ENCODE peak calls at places on chromosomes 11 and 22, in nine cellular contexts. Y is AG09309, N is transverse colon, G is skeletal muscle cell, D is dorsolateral prefrontal cortex, J is adipocyte, M is tibial nerve, I is fibroblast of mammary gland, E is choroid plexus epithelial cell. Q is an unnamed sample.

GRCh38 chr11:81959341-81959740 is 774.3 kb downstream of the FAM181B start:
- DNase-seq in Y (no peak), N (no peak), G (no peak), D (no peak), J (no peak), M (no peak), I (no peak), E (peak), Q (no peak)

GRCh38 chr11:86489442-86489841 is 114.8 kb downstream of the CCDC81 start:
- DNase-seq in Y (no peak), N (no peak), G (no peak), D (no peak), J (no peak), M (no peak), I (no peak), E (no peak), Q (no peak)

GRCh38 chr11:9604134-9604533 is 30.7 kb downstream of the WEE1 start:
- DNase-seq in Y (no peak), N (no peak), G (no peak), D (no peak), J (no peak), M (no peak), I (no peak), E (peak), Q (no peak)

GRCh38 chr11:102985850-102986249 is 30.3 kb upstream of the MMP13 start:
- DNase-seq in Y (no peak), N (no peak), G (no peak), D (no peak), J (no peak), M (no peak), I (no peak), E (no peak), Q (no peak)

GRCh38 chr22:19756288-19757128 is 4.1 kb upstream of the TBX1 start:
- DNase-seq in Y (no peak), N (peak), G (no peak), D (no peak), J (peak), M (peak), I (no peak), E (peak), Q (peak)

GRCh38 chr22:38203090-38203810 is 1.5 kb downstream of the MAFF start:
- DNase-seq in Y (no peak), N (peak), G (no peak), D (no peak), J (peak), M (no peak), I (no peak), E (peak), Q (peak)

GRCh38 chr11:75029836-75030631 is 41.3 kb downstream of the NEU3 start:
- DNase-seq in Y (no peak), N (no peak), G (no peak), D (no peak), J (no peak), M (no peak), I (peak), E (no peak), Q (peak)

GRCh38 chr11:102974552-102975280 is 19.2 kb upstream of the MMP13 start:
- DNase-seq in Y (no peak), N (no peak), G (no peak), D (no peak), J (peak), M (no peak), I (peak), E (peak), Q (peak)

GRCh38 chr22:30878516-30879365 is 89.8 kb downstream of the MORC2 start:
- DNase-seq in Y (no peak), N (no peak), G (no peak), D (no peak), J (no peak), M (no peak), I (no peak), E (peak), Q (no peak)

GRCh38 chr22:35037089-35037488 is 28.9 kb upstream of the ISX start:
- DNase-seq in Y (no peak), N (no peak), G (no peak), D (no peak), J (peak), M (no peak), I (no peak), E (no peak), Q (no peak)

GRCh38 chr22:20804650-20805049 is 30.7 kb downstream of the SERPIND1 start:
- DNase-seq in Y (no peak), N (no peak), G (no peak), D (no peak), J (no peak), M (no peak), I (no peak), E (no peak), Q (no peak)

GRCh38 chr11:28542556-28542955 is 434.4 kb downstream of the METTL15 start:
- DNase-seq in Y (no peak), N (no peak), G (no peak), D (no peak), J (no peak), M (no peak), I (no peak), E (no peak), Q (no peak)

GRCh38 chr11:63917685-63918523 is 940 bp upstream of the RCOR2 start:
- DNase-seq in Y (no peak), N (peak), G (no peak), D (peak), J (no peak), M (no peak), I (no peak), E (peak), Q (peak)

GRCh38 chr11:58927393-58928081 is 11.8 kb upstream of the GLYATL1 start:
- DNase-seq in Y (no peak), N (peak), G (no peak), D (no peak), J (peak), M (no peak), I (no peak), E (peak), Q (no peak)

GRCh38 chr11:116311141-116311540 is 461.6 kb downstream of the BUD13 start:
- DNase-seq in Y (no peak), N (no peak), G (no peak), D (no peak), J (no peak), M (no peak), I (no peak), E (no peak), Q (no peak)

GRCh38 chr11:34696876-34697275 is 76.0 kb downstream of the EHF start:
- DNase-seq in Y (no peak), N (no peak), G (no peak), D (no peak), J (no peak), M (no peak), I (no peak), E (no peak), Q (no peak)

GRCh38 chr11:90512846-90513245 is 290.0 kb upstream of the CHORDC1 start:
- DNase-seq in Y (no peak), N (no peak), G (no peak), D (no peak), J (no peak), M (no peak), I (no peak), E (no peak), Q (no peak)

GRCh38 chr11:90510839-90511238 is 288.0 kb upstream of the CHORDC1 start:
- DNase-seq in Y (no peak), N (no peak), G (no peak), D (no peak), J (no peak), M (no peak), I (no peak), E (no peak), Q (no peak)
- H3K4me3 ChIP-seq in Y (no peak), N (no peak), G (no peak), D (no peak), J (no peak), M (no peak), I (no peak), E (no peak), Q (no peak)

GRCh38 chr22:48528221-48528915 is 1299.3 kb downstream of the BRD1 start:
- DNase-seq in Y (no peak), N (no peak), G (no peak), D (no peak), J (no peak), M (no peak), I (no peak), E (no peak), Q (no peak)

GRCh38 chr22:48530666-48531065 is 1297.0 kb downstream of the BRD1 start:
- DNase-seq in Y (no peak), N (no peak), G (no peak), D (no peak), J (no peak), M (no peak), I (no peak), E (no peak), Q (no peak)

GRCh38 chr22:48531721-48532435 is 1295.8 kb downstream of the BRD1 start:
- DNase-seq in Y (no peak), N (no peak), G (no peak), D (peak), J (no peak), M (no peak), I (no peak), E (no peak), Q (no peak)

GRCh38 chr22:48532986-48533385 is 1294.7 kb downstream of the BRD1 start:
- DNase-seq in Y (no peak), N (no peak), G (no peak), D (no peak), J (no peak), M (no peak), I (no peak), E (no peak), Q (no peak)

DNA sequence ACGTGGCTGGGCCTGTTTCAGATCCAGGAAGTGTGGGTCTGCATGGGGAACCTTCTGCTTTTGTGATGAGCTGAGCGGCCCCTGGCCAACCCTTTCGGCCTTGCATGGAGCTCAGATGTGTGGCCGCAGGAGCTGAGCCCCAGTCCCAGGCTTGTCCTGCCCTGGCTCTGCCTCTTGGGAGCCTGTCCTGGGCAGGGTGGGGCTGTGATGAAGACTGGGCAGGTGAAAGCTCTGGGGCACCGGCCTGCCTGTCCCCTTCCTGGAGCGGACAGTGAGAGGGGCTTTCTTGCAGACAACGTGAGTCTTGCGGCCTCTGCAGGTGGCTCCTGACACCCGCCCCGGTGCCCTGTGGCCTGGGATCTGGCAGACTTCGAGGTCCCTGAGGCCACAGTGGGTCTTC is 1296.6 kb downstream of the BRD1 start:
- DNase-seq in Y (no peak), N (no peak), G (no peak), D (no peak), J (no peak), M (no peak), I (no peak), E (no peak), Q (no peak)
- H3K4me3 ChIP-seq in Y (no peak), N (no peak), G (no peak), D (no peak), J (no peak), M (no peak), I (no peak), E (no peak), Q (no peak)

GRCh38 chr11:44066732-44067131 is 662 bp downstream of the ACCS start:
- DNase-seq in Y (peak), N (peak), G (peak), D (no peak), J (peak), M (no peak), I (peak), E (peak), Q (no peak)
- H3K4me3 ChIP-seq in Y (peak), N (peak), G (peak), D (peak), J (peak), M (peak), I (peak), E (peak), Q (peak)

DNA sequence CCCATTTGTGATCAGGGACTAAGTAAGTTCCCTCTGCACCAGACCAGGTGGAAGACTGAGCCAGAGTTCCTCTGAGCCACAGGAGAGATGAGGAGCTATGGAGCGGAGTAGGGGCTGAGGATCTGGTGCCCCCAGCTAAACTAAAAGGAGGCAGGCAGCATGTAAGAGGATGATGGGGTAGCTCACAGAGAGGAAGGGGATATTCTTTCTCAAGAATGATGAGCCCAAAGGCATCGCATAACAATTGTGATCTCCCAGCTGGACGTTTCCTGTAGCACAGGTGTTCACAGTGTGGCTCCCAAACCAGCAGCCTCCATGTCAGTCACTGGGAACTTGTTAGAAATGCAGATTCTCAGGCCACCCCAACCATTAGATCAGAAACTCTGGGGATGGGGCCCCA is 24.4 kb downstream of the ADAMTS8 start:
- DNase-seq in Y (no peak), N (no peak), G (no peak), D (no peak), J (no peak), M (no peak), I (no peak), E (no peak), Q (no peak)
- H3K4me3 ChIP-seq in Y (no peak), N (no peak), G (no peak), D (no peak), J (no peak), M (no peak), I (no peak), E (no peak), Q (no peak)